ENCODE peak calls at places on chromosomes 12 and 14, in five cellular contexts. One of them, this sample, is unnamed.

GRCh38 chr12:115597157-115597712 is 680.3 kb downstream of the MED13L start:
- DNase-seq in H1: no peak
- DNase-seq in GM12891: no peak
- DNase-seq in GM12892: no peak
- DNase-seq in GM12878: no peak
- DNase-seq in this sample: peak; percentile 10

GRCh38 chr14:24250354-24250753 is 7.9 kb upstream of the TINF2 start:
- DNase-seq in GM12891: no peak
- DNase-seq in GM12878: no peak
- DNase-seq in H1: no peak
- DNase-seq in GM12892: no peak
- DNase-seq in this sample: no peak

GRCh38 chr12:51749986-51750317 is 98.6 kb downstream of the FIGNL2 start:
- DNase-seq in H1: no peak
- DNase-seq in GM12892: no peak
- DNase-seq in GM12878: no peak
- DNase-seq in GM12891: no peak
- DNase-seq in this sample: no peak

GRCh38 chr14:90093942-90094595 is 32.3 kb downstream of the KCNK13 start:
- DNase-seq in GM12891: no peak
- DNase-seq in H1: no peak
- DNase-seq in GM12878: no peak
- DNase-seq in GM12892: no peak
- DNase-seq in this sample: no peak

GRCh38 chr14:65745396-65746190 is 333.1 kb downstream of the FUT8 start:
- DNase-seq in GM12878: no peak
- DNase-seq in GM12891: no peak
- DNase-seq in GM12892: no peak
- DNase-seq in H1: no peak
- DNase-seq in this sample: peak; percentile 5

GRCh38 chr12:52310622-52311281 is 10.4 kb downstream of the KRT83 start:
- DNase-seq in GM12892: no peak
- DNase-seq in GM12891: no peak
- DNase-seq in H1: no peak
- DNase-seq in GM12878: no peak
- DNase-seq in this sample: no peak

GRCh38 chr12:64826234-64826633 is 1.8 kb downstream of the TBC1D30 start:
- DNase-seq in H1: peak; percentile 86
- DNase-seq in GM12892: no peak
- DNase-seq in GM12878: peak; percentile 66
- DNase-seq in GM12891: peak; percentile 22
- DNase-seq in this sample: no peak

GRCh38 chr14:51242545-51243490 is 2.8 kb downstream of the TMX1 start:
- DNase-seq in GM12892: no peak
- DNase-seq in GM12891: no peak
- DNase-seq in GM12878: no peak
- DNase-seq in H1: no peak
- DNase-seq in this sample: no peak

GRCh38 chr12:95204141-95204866 is 13.0 kb downstream of the FGD6 start:
- DNase-seq in GM12878: no peak
- DNase-seq in H1: peak; percentile 54
- DNase-seq in GM12891: no peak
- DNase-seq in GM12892: no peak
- DNase-seq in this sample: no peak

GRCh38 chr12:95796225-95796981 is 5.8 kb upstream of the NTN4 start:
- DNase-seq in GM12891: no peak
- DNase-seq in H1: no peak
- DNase-seq in GM12878: no peak
- DNase-seq in GM12892: no peak
- DNase-seq in this sample: peak; percentile 81

GRCh38 chr14:87896393-87897380 is 96.3 kb downstream of the GALC start:
- DNase-seq in GM12892: no peak
- DNase-seq in GM12878: no peak
- DNase-seq in H1: no peak
- DNase-seq in GM12891: no peak
- DNase-seq in this sample: peak; percentile 41

GRCh38 chr14:52026921-52027320 is 37.6 kb downstream of the RTRAF start:
- DNase-seq in GM12891: no peak
- DNase-seq in GM12878: no peak
- DNase-seq in H1: no peak
- DNase-seq in GM12892: no peak
- DNase-seq in this sample: no peak

GRCh38 chr12:107512391-107512790 is 173.2 kb upstream of the PWP1 start:
- DNase-seq in H1: no peak
- DNase-seq in GM12878: no peak
- DNase-seq in GM12892: no peak
- DNase-seq in GM12891: no peak
- DNase-seq in this sample: no peak

GRCh38 chr12:62466018-62466595 is 519 bp upstream of the MON2 start:
- DNase-seq in GM12891: peak; percentile 25
- DNase-seq in H1: peak; percentile 52
- DNase-seq in GM12878: no peak
- DNase-seq in GM12892: no peak
- DNase-seq in this sample: peak; percentile 6
- TF ChIP-seq TAF1 in GM12891: no peak
- TF ChIP-seq TAF1 in H1: no peak
- TF ChIP-seq TAF1 in GM12878: no peak
- TF ChIP-seq TAF1 in GM12892: no peak
- TF ChIP-seq TAF1 in this sample: no peak

DNA sequence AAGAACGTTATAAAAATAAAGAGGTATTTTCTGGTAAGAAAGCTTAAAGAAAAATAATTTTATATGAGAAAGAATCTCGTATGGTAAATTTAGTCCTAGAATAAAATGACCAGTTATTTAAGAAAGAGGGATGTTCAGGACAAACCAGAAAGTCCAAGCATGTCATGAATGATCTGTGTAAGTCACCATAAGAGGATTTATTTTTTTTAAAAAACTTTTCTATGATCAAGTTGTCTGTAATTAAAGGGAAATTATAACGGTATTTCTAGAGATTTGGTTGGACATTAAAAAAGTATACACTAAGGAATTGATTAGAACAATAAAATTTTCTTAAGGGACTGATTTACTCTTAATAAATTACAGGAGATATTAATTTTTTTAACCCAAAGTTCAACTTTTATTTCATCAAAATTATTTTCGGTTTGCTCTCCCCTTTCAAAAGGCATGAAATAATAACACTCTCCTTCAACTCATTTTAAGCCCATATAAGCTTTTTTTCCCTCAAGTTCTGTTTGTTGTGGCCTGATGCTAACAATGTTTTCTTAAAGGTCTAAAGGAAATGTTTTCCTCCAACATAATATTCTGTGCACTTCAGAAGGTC is 49.9 kb upstream of the CPSF6 start:
- DNase-seq in H1: no peak
- DNase-seq in GM12891: no peak
- DNase-seq in GM12878: no peak
- DNase-seq in GM12892: no peak
- DNase-seq in this sample: no peak
- TF ChIP-seq TAF1 in H1: no peak
- TF ChIP-seq TAF1 in GM12891: no peak
- TF ChIP-seq TAF1 in GM12878: no peak
- TF ChIP-seq TAF1 in GM12892: no peak
- TF ChIP-seq TAF1 in this sample: no peak

GRCh38 chr12:127656261-127656660 is 610.7 kb upstream of the TMEM132C start:
- DNase-seq in GM12892: no peak
- DNase-seq in GM12891: no peak
- DNase-seq in GM12878: no peak
- DNase-seq in H1: no peak
- DNase-seq in this sample: no peak
- TF ChIP-seq TAF1 in GM12892: no peak
- TF ChIP-seq TAF1 in GM12891: no peak
- TF ChIP-seq TAF1 in GM12878: no peak
- TF ChIP-seq TAF1 in H1: no peak
- TF ChIP-seq TAF1 in this sample: no peak

GRCh38 chr14:60058087-60058486 is 33.6 kb upstream of the PCNX4 start:
- DNase-seq in GM12878: no peak
- DNase-seq in GM12891: no peak
- DNase-seq in GM12892: no peak
- DNase-seq in H1: no peak
- DNase-seq in this sample: no peak

GRCh38 chr14:60064491-60065072 is 27.1 kb upstream of the PCNX4 start:
- DNase-seq in GM12891: peak; percentile 5
- DNase-seq in GM12892: no peak
- DNase-seq in GM12878: peak; percentile 15
- DNase-seq in H1: no peak
- DNase-seq in this sample: peak; percentile 9

DNA sequence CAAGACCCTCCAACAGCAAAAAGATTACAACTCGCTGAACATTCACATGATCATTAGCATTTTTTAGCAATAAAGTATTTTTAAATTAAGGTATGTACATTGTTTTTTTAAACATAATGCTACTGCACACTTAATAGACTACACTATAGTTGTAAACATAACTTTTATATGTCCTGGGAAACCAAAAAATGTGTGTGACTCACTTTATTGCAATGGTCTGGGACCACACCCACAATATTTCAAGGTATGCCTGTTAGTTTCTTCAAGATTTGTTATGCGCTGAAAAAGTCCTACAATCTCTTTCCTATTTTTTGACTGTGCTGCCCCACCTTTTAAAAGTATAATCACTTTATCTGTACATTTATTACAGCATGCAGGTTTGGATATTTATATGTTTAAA is 30.4 kb upstream of the PCNX4 start:
- DNase-seq in GM12891: no peak
- DNase-seq in GM12878: no peak
- DNase-seq in GM12892: no peak
- DNase-seq in H1: no peak
- DNase-seq in this sample: no peak
- TF ChIP-seq TAF1 in GM12891: no peak
- TF ChIP-seq TAF1 in GM12878: no peak
- TF ChIP-seq TAF1 in GM12892: no peak
- TF ChIP-seq TAF1 in H1: no peak
- TF ChIP-seq TAF1 in this sample: no peak

DNA sequence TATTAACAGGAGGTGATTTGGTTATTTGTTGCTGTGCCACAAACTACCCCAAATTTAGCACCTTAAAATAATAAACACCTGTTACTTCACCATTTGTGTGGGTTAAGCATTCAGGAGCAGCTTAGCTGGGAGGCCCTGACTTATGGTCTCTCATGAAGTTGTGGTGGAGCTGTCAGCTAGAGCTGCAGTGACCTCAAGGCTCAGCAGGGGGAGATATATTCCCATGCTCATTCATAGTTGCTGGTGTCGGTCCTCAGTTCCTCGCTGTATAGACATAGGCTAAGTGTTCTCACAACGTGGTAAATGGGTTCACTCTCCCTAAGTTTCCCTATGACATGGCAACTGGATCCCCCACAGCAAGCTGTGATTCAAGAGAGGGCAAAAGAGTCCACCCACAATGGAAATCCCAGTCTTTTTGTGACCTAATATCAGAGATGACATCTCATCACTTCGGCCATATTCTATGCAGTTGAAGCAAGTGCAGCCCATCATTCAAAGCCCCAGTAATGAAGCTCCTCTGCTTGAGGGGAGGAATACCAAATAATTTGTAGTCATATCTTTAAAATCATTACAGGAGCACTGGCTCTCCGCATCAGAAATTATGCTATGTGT is 41.1 kb downstream of the PRB3 start:
- DNase-seq in GM12892: peak; percentile 5
- DNase-seq in H1: peak; percentile 75
- DNase-seq in GM12891: peak; percentile 14
- DNase-seq in GM12878: peak; percentile 16
- DNase-seq in this sample: peak; percentile 56
- TF ChIP-seq TAF1 in GM12892: no peak
- TF ChIP-seq TAF1 in H1: no peak
- TF ChIP-seq TAF1 in GM12891: no peak
- TF ChIP-seq TAF1 in GM12878: no peak
- TF ChIP-seq TAF1 in this sample: no peak

GRCh38 chr12:49808686-49809368 is 19.4 kb downstream of the NCKAP5L start:
- DNase-seq in GM12891: no peak
- DNase-seq in H1: no peak
- DNase-seq in GM12878: no peak
- DNase-seq in GM12892: no peak
- DNase-seq in this sample: no peak
- TF ChIP-seq TAF1 in GM12891: no peak
- TF ChIP-seq TAF1 in H1: no peak
- TF ChIP-seq TAF1 in GM12878: no peak
- TF ChIP-seq TAF1 in GM12892: no peak
- TF ChIP-seq TAF1 in this sample: no peak

DNA sequence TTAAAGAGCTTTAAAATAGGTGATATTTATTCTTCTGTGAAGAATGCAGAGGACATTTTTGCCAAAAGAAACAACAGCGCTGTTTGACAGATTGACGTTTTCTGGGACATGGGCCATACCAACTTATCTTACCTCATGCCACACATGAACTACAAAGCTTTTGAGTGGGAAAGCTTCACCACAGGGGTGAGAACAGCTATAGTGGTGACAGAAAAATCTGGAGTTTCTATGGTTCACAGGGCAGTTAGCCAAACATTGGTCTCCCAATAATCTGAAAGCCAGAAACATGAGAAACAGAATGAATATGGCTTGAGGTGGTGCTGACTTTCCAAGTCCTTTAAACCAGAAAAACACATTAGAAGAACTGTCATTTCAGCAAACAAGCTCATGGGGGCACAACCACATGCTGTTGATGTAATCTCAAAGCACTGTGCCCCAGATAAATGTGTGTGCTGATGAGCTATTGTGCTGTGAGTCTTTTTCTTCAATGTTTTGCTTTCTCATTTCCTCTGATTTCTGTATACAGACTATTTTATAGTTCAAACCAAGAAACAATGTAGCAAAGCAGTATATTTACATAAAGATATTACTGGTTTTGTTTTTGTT is 905.4 kb downstream of the SLC16A7 start:
- DNase-seq in GM12878: no peak
- DNase-seq in GM12891: no peak
- DNase-seq in H1: no peak
- DNase-seq in GM12892: no peak
- DNase-seq in this sample: no peak
- TF ChIP-seq TAF1 in GM12878: no peak
- TF ChIP-seq TAF1 in GM12891: no peak
- TF ChIP-seq TAF1 in H1: no peak
- TF ChIP-seq TAF1 in GM12892: no peak
- TF ChIP-seq TAF1 in this sample: no peak

DNA sequence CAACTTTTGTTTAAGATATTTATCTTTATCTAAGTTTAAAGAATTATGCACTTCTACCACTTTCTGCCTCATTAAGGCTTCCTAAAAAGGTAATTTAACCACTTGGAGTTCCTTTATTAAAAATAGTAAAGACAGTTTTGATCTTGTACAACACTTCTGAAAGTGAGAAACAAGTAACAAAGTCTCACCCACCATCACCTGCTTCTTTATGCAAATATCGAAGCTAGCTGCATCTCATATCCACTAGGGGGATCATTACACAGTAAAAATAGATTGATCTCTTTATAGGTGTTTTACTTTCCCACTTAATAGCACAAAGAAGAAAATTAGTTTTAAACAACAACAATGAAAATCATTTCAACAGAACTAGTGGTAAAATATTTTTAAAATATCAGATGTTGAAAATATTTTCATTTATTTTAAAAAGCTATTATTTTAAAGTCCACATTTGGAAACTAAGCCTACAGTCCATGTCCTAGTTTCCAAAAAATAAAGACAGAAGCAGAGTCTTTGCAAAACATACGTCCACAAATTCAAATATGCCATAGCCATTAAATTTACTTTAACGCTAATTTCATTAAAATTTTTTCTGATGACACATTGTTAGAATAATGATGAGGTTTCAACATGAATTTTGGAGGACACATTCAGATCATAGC is 160.0 kb upstream of the SOX5 start:
- DNase-seq in GM12878: peak; percentile 37
- DNase-seq in H1: no peak
- DNase-seq in GM12891: peak; percentile 13
- DNase-seq in GM12892: peak; percentile 14
- DNase-seq in this sample: peak; percentile 17
- TF ChIP-seq TAF1 in GM12878: no peak
- TF ChIP-seq TAF1 in H1: no peak
- TF ChIP-seq TAF1 in GM12891: no peak
- TF ChIP-seq TAF1 in GM12892: no peak
- TF ChIP-seq TAF1 in this sample: no peak

GRCh38 chr14:75591331-75591946 is 13.0 kb downstream of the FLVCR2 start:
- DNase-seq in GM12891: no peak
- DNase-seq in H1: no peak
- DNase-seq in GM12878: no peak
- DNase-seq in GM12892: no peak
- DNase-seq in this sample: no peak
- TF ChIP-seq TAF1 in GM12891: no peak
- TF ChIP-seq TAF1 in H1: no peak
- TF ChIP-seq TAF1 in GM12878: no peak
- TF ChIP-seq TAF1 in GM12892: no peak
- TF ChIP-seq TAF1 in this sample: no peak